ENCODE peak calls at places on chromosomes 6 and 20, in six cellular contexts. One of them, this sample, is unnamed. For H3K36me3 and H3K27me3, the result is how much of the 10 kb centered on the place peaks cover.

GRCh38 chr6:2738373-2738979 is 12.2 kb downstream of the MYLK4 start:
- DNase-seq in thoracic aorta: no peak
- DNase-seq in bronchial epithelial cell: peak
- DNase-seq in naive thymus-derived CD4-positive, alpha-beta T cell: peak
- DNase-seq in heart left ventricle: no peak
- DNase-seq in neural progenitor cell: peak
- DNase-seq in this sample: peak

GRCh38 chr6:105121981-105122380 is 57.8 kb downstream of the POPDC3 start:
- DNase-seq in thoracic aorta: no peak
- DNase-seq in bronchial epithelial cell: no peak
- DNase-seq in naive thymus-derived CD4-positive, alpha-beta T cell: no peak
- DNase-seq in heart left ventricle: no peak
- DNase-seq in neural progenitor cell: no peak
- DNase-seq in this sample: no peak

GRCh38 chr6:159720708-159721107 is 6.6 kb upstream of the WTAP start:
- DNase-seq in thoracic aorta: no peak
- DNase-seq in bronchial epithelial cell: peak
- DNase-seq in naive thymus-derived CD4-positive, alpha-beta T cell: peak
- DNase-seq in heart left ventricle: no peak
- DNase-seq in neural progenitor cell: peak
- DNase-seq in this sample: no peak

GRCh38 chr6:89940225-89941027 is 46.2 kb downstream of the GJA10 start:
- DNase-seq in thoracic aorta: no peak
- DNase-seq in bronchial epithelial cell: peak
- DNase-seq in naive thymus-derived CD4-positive, alpha-beta T cell: peak
- DNase-seq in heart left ventricle: no peak
- DNase-seq in neural progenitor cell: peak
- DNase-seq in this sample: peak

GRCh38 chr6:3118353-3119039 is at the start of gene BPHL:
- DNase-seq in thoracic aorta: peak
- DNase-seq in bronchial epithelial cell: peak
- DNase-seq in naive thymus-derived CD4-positive, alpha-beta T cell: peak
- DNase-seq in heart left ventricle: peak
- DNase-seq in neural progenitor cell: peak
- DNase-seq in this sample: peak

GRCh38 chr6:3165631-3166534 is 8.5 kb upstream of the TUBB2A start:
- DNase-seq in thoracic aorta: no peak
- DNase-seq in bronchial epithelial cell: no peak
- DNase-seq in naive thymus-derived CD4-positive, alpha-beta T cell: no peak
- DNase-seq in heart left ventricle: no peak
- DNase-seq in neural progenitor cell: peak
- DNase-seq in this sample: peak

GRCh38 chr20:60101201-60101893 is 143.1 kb downstream of the CDH26 start:
- DNase-seq in thoracic aorta: no peak
- DNase-seq in bronchial epithelial cell: peak
- DNase-seq in naive thymus-derived CD4-positive, alpha-beta T cell: no peak
- DNase-seq in heart left ventricle: no peak
- DNase-seq in neural progenitor cell: no peak
- DNase-seq in this sample: no peak

GRCh38 chr6:26142026-26142425 is 54.8 kb downstream of the HFE start:
- DNase-seq in thoracic aorta: no peak
- DNase-seq in bronchial epithelial cell: no peak
- DNase-seq in naive thymus-derived CD4-positive, alpha-beta T cell: no peak
- DNase-seq in heart left ventricle: no peak
- DNase-seq in neural progenitor cell: no peak
- DNase-seq in this sample: no peak

GRCh38 chr6:412146-412886 is 20.8 kb downstream of the IRF4 start:
- DNase-seq in thoracic aorta: no peak
- DNase-seq in bronchial epithelial cell: no peak
- DNase-seq in naive thymus-derived CD4-positive, alpha-beta T cell: no peak
- DNase-seq in heart left ventricle: no peak
- DNase-seq in neural progenitor cell: no peak
- DNase-seq in this sample: no peak

GRCh38 chr6:23533954-23534725 is 591.9 kb upstream of the NRSN1 start:
- DNase-seq in thoracic aorta: no peak
- DNase-seq in bronchial epithelial cell: peak
- DNase-seq in naive thymus-derived CD4-positive, alpha-beta T cell: no peak
- DNase-seq in heart left ventricle: no peak
- DNase-seq in neural progenitor cell: no peak
- DNase-seq in this sample: no peak

GRCh38 chr20:62183426-62184142 is 756 bp downstream of the MTG2 start:
- DNase-seq in thoracic aorta: no peak
- DNase-seq in bronchial epithelial cell: no peak
- DNase-seq in naive thymus-derived CD4-positive, alpha-beta T cell: no peak
- DNase-seq in heart left ventricle: peak
- DNase-seq in neural progenitor cell: peak
- DNase-seq in this sample: no peak

GRCh38 chr6:150409576-150410066 is 40.8 kb downstream of the IYD start:
- DNase-seq in thoracic aorta: no peak
- DNase-seq in bronchial epithelial cell: no peak
- DNase-seq in naive thymus-derived CD4-positive, alpha-beta T cell: no peak
- DNase-seq in heart left ventricle: peak
- DNase-seq in neural progenitor cell: no peak
- DNase-seq in this sample: peak

GRCh38 chr6:159842035-159842434 is 42.0 kb downstream of the PNLDC1 start:
- DNase-seq in thoracic aorta: no peak
- DNase-seq in bronchial epithelial cell: peak
- DNase-seq in naive thymus-derived CD4-positive, alpha-beta T cell: no peak
- DNase-seq in heart left ventricle: no peak
- DNase-seq in neural progenitor cell: peak
- DNase-seq in this sample: no peak

GRCh38 chr6:155290491-155290890 is 23.8 kb downstream of the TFB1M start:
- DNase-seq in thoracic aorta: no peak
- DNase-seq in bronchial epithelial cell: no peak
- DNase-seq in naive thymus-derived CD4-positive, alpha-beta T cell: no peak
- DNase-seq in heart left ventricle: no peak
- DNase-seq in neural progenitor cell: no peak
- DNase-seq in this sample: no peak

GRCh38 chr6:161919711-161920110 is 645.9 kb upstream of the AGPAT4 start:
- DNase-seq in thoracic aorta: no peak
- DNase-seq in bronchial epithelial cell: no peak
- DNase-seq in naive thymus-derived CD4-positive, alpha-beta T cell: no peak
- DNase-seq in heart left ventricle: no peak
- DNase-seq in neural progenitor cell: no peak
- DNase-seq in this sample: no peak

GRCh38 chr6:1820165-1820564 is 210.4 kb downstream of the FOXC1 start:
- DNase-seq in thoracic aorta: no peak
- DNase-seq in bronchial epithelial cell: no peak
- DNase-seq in naive thymus-derived CD4-positive, alpha-beta T cell: no peak
- DNase-seq in heart left ventricle: no peak
- DNase-seq in neural progenitor cell: no peak
- DNase-seq in this sample: no peak

GRCh38 chr6:23435798-23436197 is 690.2 kb upstream of the NRSN1 start:
- DNase-seq in thoracic aorta: no peak
- DNase-seq in bronchial epithelial cell: no peak
- DNase-seq in naive thymus-derived CD4-positive, alpha-beta T cell: no peak
- DNase-seq in heart left ventricle: no peak
- DNase-seq in neural progenitor cell: no peak
- DNase-seq in this sample: no peak

GRCh38 chr20:57289401-57290177 is 23.1 kb upstream of the BMP7 start:
- DNase-seq in thoracic aorta: no peak
- DNase-seq in bronchial epithelial cell: no peak
- DNase-seq in naive thymus-derived CD4-positive, alpha-beta T cell: no peak
- DNase-seq in heart left ventricle: no peak
- DNase-seq in neural progenitor cell: peak
- DNase-seq in this sample: peak

GRCh38 chr20:34595377-34596184 is 37.1 kb downstream of the MAP1LC3A start:
- DNase-seq in thoracic aorta: no peak
- DNase-seq in bronchial epithelial cell: no peak
- DNase-seq in naive thymus-derived CD4-positive, alpha-beta T cell: no peak
- DNase-seq in heart left ventricle: no peak
- DNase-seq in neural progenitor cell: no peak
- DNase-seq in this sample: no peak

GRCh38 chr20:41142914-41143313 is 5.6 kb downstream of the PLCG1 start:
- DNase-seq in thoracic aorta: no peak
- DNase-seq in bronchial epithelial cell: no peak
- DNase-seq in naive thymus-derived CD4-positive, alpha-beta T cell: no peak
- DNase-seq in heart left ventricle: no peak
- DNase-seq in neural progenitor cell: no peak
- DNase-seq in this sample: no peak

GRCh38 chr6:137893726-137894125 is 26.7 kb downstream of the TNFAIP3 start:
- DNase-seq in thoracic aorta: no peak
- DNase-seq in bronchial epithelial cell: peak
- DNase-seq in naive thymus-derived CD4-positive, alpha-beta T cell: no peak
- DNase-seq in heart left ventricle: no peak
- DNase-seq in neural progenitor cell: no peak
- DNase-seq in this sample: no peak

GRCh38 chr20:35956616-35957015 is 2.3 kb upstream of the SCAND1 start:
- DNase-seq in thoracic aorta: no peak
- DNase-seq in bronchial epithelial cell: peak
- DNase-seq in naive thymus-derived CD4-positive, alpha-beta T cell: no peak
- DNase-seq in heart left ventricle: no peak
- DNase-seq in neural progenitor cell: no peak
- DNase-seq in this sample: no peak

GRCh38 chr20:40955326-40955725 is 73.3 kb upstream of the TOP1 start:
- DNase-seq in thoracic aorta: no peak
- DNase-seq in bronchial epithelial cell: no peak
- DNase-seq in naive thymus-derived CD4-positive, alpha-beta T cell: no peak
- DNase-seq in heart left ventricle: no peak
- DNase-seq in neural progenitor cell: no peak
- DNase-seq in this sample: no peak

GRCh38 chr20:31926493-31926892 is 25.4 kb downstream of the PDRG1 start:
- DNase-seq in thoracic aorta: no peak
- DNase-seq in bronchial epithelial cell: no peak
- DNase-seq in naive thymus-derived CD4-positive, alpha-beta T cell: no peak
- DNase-seq in heart left ventricle: no peak
- DNase-seq in neural progenitor cell: no peak
- DNase-seq in this sample: no peak

GRCh38 chr6:56517155-56517745 is 125.4 kb downstream of the DST start:
- DNase-seq in thoracic aorta: no peak
- DNase-seq in bronchial epithelial cell: no peak
- DNase-seq in naive thymus-derived CD4-positive, alpha-beta T cell: no peak
- DNase-seq in heart left ventricle: no peak
- DNase-seq in neural progenitor cell: no peak
- DNase-seq in this sample: no peak

GRCh38 chr6:41651246-41651961 is 13.1 kb downstream of the MDFI start:
- DNase-seq in thoracic aorta: no peak
- DNase-seq in bronchial epithelial cell: no peak
- DNase-seq in naive thymus-derived CD4-positive, alpha-beta T cell: no peak
- DNase-seq in heart left ventricle: peak
- DNase-seq in neural progenitor cell: no peak
- DNase-seq in this sample: no peak

GRCh38 chr20:35200255-35200654 is 26.2 kb upstream of the MMP24 start:
- DNase-seq in thoracic aorta: no peak
- DNase-seq in bronchial epithelial cell: peak
- DNase-seq in naive thymus-derived CD4-positive, alpha-beta T cell: no peak
- DNase-seq in heart left ventricle: no peak
- DNase-seq in neural progenitor cell: no peak
- DNase-seq in this sample: no peak

GRCh38 chr6:44430322-44430721 is 42.8 kb downstream of the CDC5L start:
- DNase-seq in thoracic aorta: no peak
- DNase-seq in bronchial epithelial cell: no peak
- DNase-seq in naive thymus-derived CD4-positive, alpha-beta T cell: no peak
- DNase-seq in heart left ventricle: no peak
- DNase-seq in neural progenitor cell: no peak
- DNase-seq in this sample: no peak

GRCh38 chr20:61940976-61941720 is 124.5 kb downstream of the TAF4 start:
- DNase-seq in thoracic aorta: no peak
- DNase-seq in bronchial epithelial cell: no peak
- DNase-seq in naive thymus-derived CD4-positive, alpha-beta T cell: no peak
- DNase-seq in heart left ventricle: no peak
- DNase-seq in neural progenitor cell: no peak
- DNase-seq in this sample: no peak

GRCh38 chr6:54897462-54898189 is 51.1 kb downstream of the FAM83B start:
- DNase-seq in thoracic aorta: no peak
- DNase-seq in bronchial epithelial cell: no peak
- DNase-seq in naive thymus-derived CD4-positive, alpha-beta T cell: no peak
- DNase-seq in heart left ventricle: no peak
- DNase-seq in neural progenitor cell: no peak
- DNase-seq in this sample: no peak

GRCh38 chr20:43658723-43659419 is 8.0 kb upstream of the MYBL2 start:
- DNase-seq in thoracic aorta: no peak
- DNase-seq in bronchial epithelial cell: no peak
- DNase-seq in naive thymus-derived CD4-positive, alpha-beta T cell: no peak
- DNase-seq in heart left ventricle: no peak
- DNase-seq in neural progenitor cell: no peak
- DNase-seq in this sample: no peak

GRCh38 chr20:45392733-45393132 is 14.6 kb upstream of the TP53TG5 start:
- DNase-seq in thoracic aorta: no peak
- DNase-seq in bronchial epithelial cell: no peak
- DNase-seq in naive thymus-derived CD4-positive, alpha-beta T cell: no peak
- DNase-seq in heart left ventricle: no peak
- DNase-seq in neural progenitor cell: no peak
- DNase-seq in this sample: no peak

GRCh38 chr6:53009056-53009455 is 14.0 kb upstream of the GSTA4 start:
- DNase-seq in thoracic aorta: no peak
- DNase-seq in bronchial epithelial cell: no peak
- DNase-seq in naive thymus-derived CD4-positive, alpha-beta T cell: no peak
- DNase-seq in heart left ventricle: no peak
- DNase-seq in neural progenitor cell: no peak
- DNase-seq in this sample: no peak

GRCh38 chr6:37382954-37383353 is 29.2 kb downstream of the RNF8 start:
- DNase-seq in thoracic aorta: no peak
- DNase-seq in bronchial epithelial cell: no peak
- DNase-seq in naive thymus-derived CD4-positive, alpha-beta T cell: no peak
- DNase-seq in heart left ventricle: no peak
- DNase-seq in neural progenitor cell: no peak
- DNase-seq in this sample: no peak
- H3K36me3 ChIP-seq in thoracic aorta: under half
- H3K36me3 ChIP-seq in bronchial epithelial cell: under half
- H3K36me3 ChIP-seq in naive thymus-derived CD4-positive, alpha-beta T cell: under half
- H3K36me3 ChIP-seq in heart left ventricle: under half
- H3K36me3 ChIP-seq in neural progenitor cell: under half
- H3K36me3 ChIP-seq in this sample: under half

GRCh38 chr6:123263981-123264380 is 267.9 kb downstream of the CLVS2 start:
- DNase-seq in thoracic aorta: no peak
- DNase-seq in bronchial epithelial cell: peak
- DNase-seq in naive thymus-derived CD4-positive, alpha-beta T cell: no peak
- DNase-seq in heart left ventricle: no peak
- DNase-seq in neural progenitor cell: no peak
- DNase-seq in this sample: no peak
- H3K27me3 ChIP-seq in thoracic aorta: under half
- H3K27me3 ChIP-seq in bronchial epithelial cell: under half
- H3K27me3 ChIP-seq in naive thymus-derived CD4-positive, alpha-beta T cell: under half
- H3K27me3 ChIP-seq in heart left ventricle: under half
- H3K27me3 ChIP-seq in neural progenitor cell: under half
- H3K27me3 ChIP-seq in this sample: under half

DNA sequence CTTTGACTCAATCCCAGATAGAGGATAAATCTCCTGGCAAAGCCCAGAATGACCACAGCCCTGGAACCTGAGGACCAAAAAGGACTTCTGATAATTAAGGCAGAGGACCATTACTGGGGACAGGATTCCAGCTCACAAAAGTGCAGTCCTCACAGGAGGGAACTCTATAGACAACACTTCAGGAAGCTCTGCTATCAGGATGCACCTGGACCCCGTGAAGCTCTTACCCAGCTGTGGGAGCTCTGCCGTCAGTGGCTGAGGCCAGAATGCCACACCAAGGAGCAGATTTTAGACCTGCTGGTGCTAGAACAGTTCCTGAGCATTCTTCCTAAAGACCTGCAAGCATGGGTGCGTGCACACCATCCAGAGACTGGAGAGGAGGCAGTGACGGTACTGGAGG is 987 bp downstream of the ZSCAN16 start:
- DNase-seq in thoracic aorta: no peak
- DNase-seq in bronchial epithelial cell: no peak
- DNase-seq in naive thymus-derived CD4-positive, alpha-beta T cell: no peak
- DNase-seq in heart left ventricle: no peak
- DNase-seq in neural progenitor cell: no peak
- DNase-seq in this sample: no peak
- H3K4me3 ChIP-seq in thoracic aorta: peak
- H3K4me3 ChIP-seq in bronchial epithelial cell: no peak
- H3K4me3 ChIP-seq in naive thymus-derived CD4-positive, alpha-beta T cell: peak
- H3K4me3 ChIP-seq in heart left ventricle: no peak
- H3K4me3 ChIP-seq in neural progenitor cell: peak
- H3K4me3 ChIP-seq in this sample: peak

GRCh38 chr6:43178150-43178549 is 3.8 kb upstream of the CUL9 start:
- DNase-seq in thoracic aorta: no peak
- DNase-seq in bronchial epithelial cell: no peak
- DNase-seq in naive thymus-derived CD4-positive, alpha-beta T cell: no peak
- DNase-seq in heart left ventricle: peak
- DNase-seq in neural progenitor cell: no peak
- DNase-seq in this sample: no peak
- H3K36me3 ChIP-seq in thoracic aorta: under half
- H3K36me3 ChIP-seq in bronchial epithelial cell: under half
- H3K36me3 ChIP-seq in naive thymus-derived CD4-positive, alpha-beta T cell: under half
- H3K36me3 ChIP-seq in heart left ventricle: half or more
- H3K36me3 ChIP-seq in neural progenitor cell: under half
- H3K36me3 ChIP-seq in this sample: under half

This sample was measured in HAP-1.